ENCODE peak calls at places on chromosomes 13 and 19, in ten cellular contexts. J is BJ, I is activated B cell treated with CpG ODN at 0.5 μM for 24 hours, S is nephron progenitor cell, K is AG10803, V is cardiac muscle cell, Y is cardiac fibroblast, G is HFFc6, F is upper lobe of right lung, N is body of pancreas. W is an unnamed sample.

GRCh38 chr13:51291341-51291740 is 48.1 kb upstream of the SERPINE3 start:
- DNase-seq in J (no peak), I (no peak), S (no peak), K (peak), V (no peak), Y (peak), G (no peak), F (no peak), N (no peak), W (no peak)

GRCh38 chr19:1754651-1755466 is 1.6 kb downstream of the ONECUT3 start:
- DNase-seq in J (no peak), I (no peak), S (no peak), K (no peak), V (no peak), Y (no peak), G (no peak), F (no peak), N (no peak), W (no peak)

GRCh38 chr13:73059460-73060250 is 850 bp downstream of the KLF5 start:
- DNase-seq in J (no peak), I (peak), S (peak), K (peak), V (peak), Y (no peak), G (peak), F (peak), N (peak), W (peak)

GRCh38 chr13:49651775-49652690 is 23.7 kb downstream of the ARL11 start:
- DNase-seq in J (no peak), I (no peak), S (peak), K (no peak), V (no peak), Y (no peak), G (no peak), F (no peak), N (no peak), W (no peak)

GRCh38 chr19:5339470-5339949 is 1.1 kb downstream of the PTPRS start:
- DNase-seq in J (no peak), I (no peak), S (peak), K (no peak), V (no peak), Y (no peak), G (no peak), F (no peak), N (no peak), W (no peak)

GRCh38 chr13:104592127-104592526 is 1525.9 kb upstream of the SLC10A2 start:
- DNase-seq in J (peak), I (no peak), S (no peak), K (no peak), V (no peak), Y (peak), G (no peak), F (no peak), N (no peak), W (no peak)

GRCh38 chr13:50616101-50616500 is 227.4 kb downstream of the DLEU7 start:
- DNase-seq in J (no peak), I (no peak), S (no peak), K (peak), V (no peak), Y (peak), G (peak), F (no peak), N (no peak), W (no peak)

GRCh38 chr13:112840472-112841302 is 128.3 kb upstream of the MCF2L start:
- DNase-seq in J (no peak), I (no peak), S (no peak), K (no peak), V (no peak), Y (no peak), G (no peak), F (no peak), N (no peak), W (no peak)

GRCh38 chr19:10888421-10888866 is 17.1 kb downstream of the CARM1 start:
- DNase-seq in J (no peak), I (no peak), S (peak), K (no peak), V (peak), Y (no peak), G (no peak), F (no peak), N (no peak), W (no peak)

GRCh38 chr19:2095338-2095938 is 688 bp downstream of the MOB3A start:
- DNase-seq in J (no peak), I (no peak), S (no peak), K (no peak), V (no peak), Y (no peak), G (no peak), F (no peak), N (peak), W (no peak)

GRCh38 chr13:112693831-112694497 is 4.1 kb downstream of the ATP11A start:
- DNase-seq in J (peak), I (no peak), S (no peak), K (peak), V (no peak), Y (peak), G (peak), F (no peak), N (no peak), W (no peak)

GRCh38 chr19:14342809-14343208 is 38.4 kb upstream of the ADGRE5 start:
- DNase-seq in J (no peak), I (no peak), S (no peak), K (no peak), V (no peak), Y (no peak), G (no peak), F (no peak), N (no peak), W (no peak)
- TF ChIP-seq CTCF in J (no peak), I (no peak), S (no peak), K (no peak), V (no peak), Y (no peak), G (no peak), F (no peak), N (no peak), W (no peak)

GRCh38 chr19:14467816-14468215 is 7.3 kb downstream of the PTGER1 start:
- DNase-seq in J (no peak), I (no peak), S (no peak), K (no peak), V (no peak), Y (no peak), G (no peak), F (no peak), N (no peak), W (no peak)
- TF ChIP-seq CTCF in J (peak), I (no peak), S (no peak), K (no peak), V (no peak), Y (no peak), G (peak), F (no peak), N (no peak), W (no peak)

DNA sequence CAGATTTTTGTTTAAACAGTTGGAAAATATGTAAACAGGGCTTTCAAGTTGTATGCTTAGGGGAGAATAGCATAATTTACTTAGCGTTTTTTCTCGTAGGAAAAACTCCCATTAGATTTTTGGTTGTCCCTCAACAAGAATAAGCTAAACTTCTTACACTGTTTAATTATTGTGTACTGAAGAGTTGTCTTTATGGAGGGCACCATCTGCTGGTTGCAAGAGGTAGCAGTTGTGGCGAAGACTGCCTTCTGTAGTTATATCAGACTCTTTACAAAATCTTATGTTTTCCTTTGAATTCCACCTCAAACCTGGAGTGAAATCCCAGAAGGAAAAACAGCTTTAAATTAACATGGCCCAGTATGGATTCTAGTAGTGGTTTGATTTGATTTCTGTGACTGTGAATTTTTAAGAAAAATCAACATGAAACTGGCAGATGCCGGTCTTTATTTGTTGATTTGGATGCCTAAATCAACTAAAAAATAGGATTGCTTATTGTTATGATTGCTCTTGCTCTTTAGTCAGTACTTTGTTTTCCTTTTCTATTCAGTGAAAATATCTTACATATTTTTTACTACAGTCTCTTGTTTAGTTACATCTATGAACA is 53.4 kb downstream of the PDS5B start:
- DNase-seq in J (no peak), I (no peak), S (peak), K (peak), V (peak), Y (peak), G (peak), F (no peak), N (peak), W (no peak)
- TF ChIP-seq CTCF in J (peak), I (no peak), S (peak), K (peak), V (peak), Y (peak), G (peak), F (peak), N (peak), W (peak)

GRCh38 chr19:18771328-18772242 is 19.5 kb downstream of the COMP start:
- DNase-seq in J (no peak), I (no peak), S (no peak), K (no peak), V (peak), Y (no peak), G (no peak), F (no peak), N (no peak), W (no peak)
- TF ChIP-seq CTCF in J (peak), I (no peak), S (peak), K (peak), V (peak), Y (peak), G (peak), F (peak), N (no peak), W (no peak)

GRCh38 chr19:54461201-54462071 is 2.1 kb downstream of the LENG9 start:
- DNase-seq in J (no peak), I (no peak), S (no peak), K (no peak), V (no peak), Y (peak), G (no peak), F (no peak), N (no peak), W (no peak)

GRCh38 chr19:54463531-54464043 is at the start of gene LENG9:
- DNase-seq in J (peak), I (peak), S (peak), K (peak), V (peak), Y (peak), G (peak), F (peak), N (peak), W (peak)

GRCh38 chr19:54462072-54462712 is 1.4 kb downstream of the LENG9 start:
- DNase-seq in J (no peak), I (no peak), S (no peak), K (no peak), V (no peak), Y (no peak), G (no peak), F (no peak), N (peak), W (no peak)

GRCh38 chr19:54464044-54464623 is 556 bp upstream of the LENG9 start:
- DNase-seq in J (no peak), I (peak), S (peak), K (peak), V (peak), Y (peak), G (peak), F (peak), N (peak), W (peak)

GRCh38 chr19:54462713-54463530 is 656 bp downstream of the LENG9 start:
- DNase-seq in J (no peak), I (peak), S (peak), K (peak), V (peak), Y (peak), G (peak), F (peak), N (peak), W (peak)
- TF ChIP-seq CTCF in J (peak), I (no peak), S (no peak), K (peak), V (peak), Y (peak), G (peak), F (peak), N (no peak), W (no peak)

W was measured in mesothelial cell of epicardium.